ENCODE peak calls at places on chromosomes 2 and 18, in seven cellular contexts. Y, W, C, T, R, D and N are unnamed samples.

GRCh38 chr2:83221258-83221657 is 1237.8 kb downstream of the SUCLG1 start:
- DNase-seq in D (no peak), R (peak; percentile 7), Y (no peak), T (peak; percentile 10), C (no peak), W (no peak), N (no peak)

GRCh38 chr2:14304326-14304725 is 328.2 kb upstream of the LRATD1 start:
- DNase-seq in C (no peak), R (no peak), D (no peak), Y (no peak), T (no peak), W (no peak), N (no peak)

GRCh38 chr2:130380096-130380934 is 24.5 kb downstream of the PTPN18 start:
- DNase-seq in Y (no peak), T (peak; percentile 29), D (no peak), R (no peak), C (no peak), W (no peak), N (no peak)

GRCh38 chr18:45667056-45667455 is 51.8 kb downstream of the SLC14A2 start:
- DNase-seq in D (no peak), W (no peak), Y (no peak), T (no peak), R (no peak), C (no peak), N (peak; percentile 36)

GRCh38 chr2:238895901-238896600 is 48.2 kb downstream of the TWIST2 start:
- DNase-seq in C (no peak), D (no peak), R (peak; percentile 62), Y (no peak), T (peak; percentile 92), W (no peak), N (no peak)

GRCh38 chr2:160324917-160325316 is 124.8 kb upstream of the ITGB6 start:
- DNase-seq in C (no peak), T (no peak), D (no peak), W (no peak), Y (no peak), R (no peak), N (no peak)

GRCh38 chr2:163527381-163527780 is 208.4 kb downstream of the FIGN start:
- DNase-seq in Y (no peak), R (no peak), W (no peak), T (no peak), D (no peak), C (no peak), N (no peak)

GRCh38 chr2:228242591-228242990 is 61.1 kb upstream of the SPHKAP start:
- DNase-seq in C (no peak), R (no peak), W (no peak), T (no peak), D (no peak), Y (no peak), N (no peak)

GRCh38 chr2:7377861-7378569 is 460.8 kb downstream of the RNF144A start:
- DNase-seq in Y (no peak), T (no peak), C (peak; percentile 15), D (peak; percentile 29), R (no peak), W (no peak), N (no peak)

GRCh38 chr2:119864318-119864717 is 104.6 kb downstream of the PTPN4 start:
- DNase-seq in W (no peak), Y (no peak), C (no peak), D (no peak), R (no peak), T (no peak), N (no peak)

GRCh38 chr2:155525194-155525593 is 807.3 kb downstream of the NR4A2 start:
- DNase-seq in C (no peak), D (no peak), Y (no peak), W (no peak), R (no peak), T (no peak), N (no peak)

GRCh38 chr2:24828641-24829040 is 35.4 kb downstream of the CENPO start:
- DNase-seq in Y (no peak), R (no peak), D (no peak), T (no peak), C (no peak), W (no peak), N (no peak)

GRCh38 chr2:240301256-240301795 is 134.1 kb upstream of the GPC1 start:
- DNase-seq in T (no peak), C (no peak), R (no peak), Y (no peak), W (no peak), D (no peak), N (no peak)

GRCh38 chr2:235381261-235381912 is 112.5 kb upstream of the AGAP1 start:
- DNase-seq in R (no peak), W (no peak), C (no peak), Y (no peak), D (no peak), T (no peak), N (no peak)

GRCh38 chr18:56574827-56575226 is 63.6 kb downstream of the TXNL1 start:
- DNase-seq in Y (no peak), R (no peak), W (no peak), T (peak; percentile 89), C (no peak), D (no peak), N (no peak)

GRCh38 chr18:13615432-13615861 is 110.9 kb downstream of the FAM210A start:
- DNase-seq in R (no peak), D (no peak), T (no peak), Y (no peak), C (no peak), W (no peak), N (no peak)

GRCh38 chr2:100706249-100706648 is 113.7 kb upstream of the NPAS2 start:
- DNase-seq in D (no peak), R (no peak), T (no peak), C (no peak), Y (no peak), W (no peak), N (no peak)

GRCh38 chr2:221104391-221104811 is 467.7 kb downstream of the EPHA4 start:
- DNase-seq in Y (no peak), D (no peak), T (peak; percentile 42), C (no peak), W (peak; percentile 43), R (no peak), N (no peak)

GRCh38 chr2:220835563-220835962 is 736.5 kb downstream of the EPHA4 start:
- DNase-seq in T (no peak), R (no peak), Y (no peak), D (no peak), C (no peak), W (no peak), N (no peak)

GRCh38 chr2:142689206-142689605 is 188.3 kb upstream of the KYNU start:
- DNase-seq in T (no peak), W (no peak), C (no peak), D (no peak), Y (no peak), R (no peak), N (no peak)

GRCh38 chr18:28834889-28835288 is 658.0 kb upstream of the CDH2 start:
- DNase-seq in Y (no peak), W (no peak), D (no peak), T (peak; percentile 68), R (no peak), C (peak; percentile 8), N (no peak)

GRCh38 chr2:240557101-240557751 is 562 bp downstream of the ANKMY1 start:
- DNase-seq in R (no peak), D (peak; percentile 16), C (no peak), Y (no peak), W (no peak), T (no peak), N (no peak)

GRCh38 chr2:227612546-227613271 is 1.9 kb downstream of the SCYGR3 start:
- DNase-seq in T (no peak), Y (no peak), C (no peak), R (no peak), D (no peak), W (no peak), N (no peak)

GRCh38 chr2:207115715-207116364 is 49.9 kb downstream of the KLF7 start:
- DNase-seq in C (no peak), R (no peak), W (no peak), Y (no peak), D (no peak), T (peak; percentile 62), N (no peak)

GRCh38 chr2:29304399-29304798 is 189.2 kb downstream of the CLIP4 start:
- DNase-seq in W (no peak), D (no peak), T (no peak), C (no peak), Y (no peak), R (no peak), N (no peak)

GRCh38 chr2:224025874-224026273 is 13.2 kb downstream of the SERPINE2 start:
- DNase-seq in C (no peak), R (no peak), T (no peak), Y (peak; percentile 66), D (no peak), W (no peak), N (peak; percentile 28)

GRCh38 chr2:147049888-147050446 is 794.9 kb upstream of the ACVR2A start:
- DNase-seq in T (no peak), R (no peak), C (no peak), D (no peak), Y (no peak), W (no peak), N (no peak)
- TF ChIP-seq CTCF in T (no peak), R (no peak), C (no peak), D (no peak), Y (no peak), W (no peak), N (no peak)

GRCh38 chr2:112181571-112182290 is 43.5 kb downstream of the FBLN7 start:
- DNase-seq in W (no peak), C (no peak), T (no peak), R (no peak), Y (no peak), D (peak; percentile 23), N (peak; percentile 12)

GRCh38 chr2:112182581-112183034 is 44.4 kb downstream of the FBLN7 start:
- DNase-seq in W (no peak), T (no peak), Y (no peak), D (no peak), R (no peak), C (no peak), N (peak; percentile 25)

GRCh38 chr2:112184121-112184520 is 45.9 kb downstream of the FBLN7 start:
- DNase-seq in D (no peak), Y (no peak), T (no peak), C (no peak), R (no peak), W (no peak), N (peak; percentile 8)

GRCh38 chr2:112185131-112185530 is 46.9 kb downstream of the FBLN7 start:
- DNase-seq in T (no peak), Y (no peak), R (no peak), D (no peak), C (no peak), W (no peak), N (no peak)

GRCh38 chr2:112183327-112184025 is 45.3 kb downstream of the FBLN7 start:
- DNase-seq in T (no peak), Y (no peak), D (no peak), W (no peak), R (no peak), C (no peak), N (peak; percentile 10)
- TF ChIP-seq CTCF in T (no peak), Y (no peak), D (no peak), W (no peak), R (no peak), C (no peak), N (no peak)

GRCh38 chr2:112482309-112483046 is 522 bp downstream of the TTL start:
- DNase-seq in W (peak; percentile 40), R (no peak), D (peak; percentile 35), C (peak; percentile 64), Y (no peak), T (peak; percentile 39), N (peak; percentile 43)
- TF ChIP-seq CTCF in W (no peak), R (no peak), D (no peak), C (no peak), Y (no peak), T (no peak), N (no peak)

GRCh38 chr2:72952110-72952823 is 34.9 kb downstream of the EMX1 start:
- DNase-seq in T (no peak), C (no peak), Y (no peak), R (no peak), W (no peak), D (no peak), N (no peak)
- TF ChIP-seq CTCF in T (no peak), C (no peak), Y (no peak), R (no peak), W (no peak), D (no peak), N (no peak)